ENCODE peak calls at places on chromosomes 12 and 14, in six cellular contexts. E, A, S, D, G and L are unnamed samples.

GRCh38 chr12:68462799-68463198 is 130.6 kb upstream of the MDM1 start:
- DNase-seq in E (no peak), A (no peak), S (no peak), D (no peak), G (no peak), L (no peak)

GRCh38 chr12:47247418-47247817 is 167.7 kb upstream of the AMIGO2 start:
- DNase-seq in E (peak; percentile 21), A (no peak), S (no peak), D (no peak), G (no peak), L (no peak)

GRCh38 chr12:15155271-15155670 is 65.9 kb downstream of the RERG start:
- DNase-seq in E (no peak), A (no peak), S (no peak), D (no peak), G (no peak), L (no peak)

GRCh38 chr12:99758997-99759396 is 111.4 kb downstream of the GARIN6 start:
- DNase-seq in E (no peak), A (no peak), S (no peak), D (no peak), G (no peak), L (no peak)

GRCh38 chr14:101239065-101239464 is 322.2 kb upstream of the DIO3 start:
- DNase-seq in E (no peak), A (no peak), S (no peak), D (no peak), G (no peak), L (no peak)

GRCh38 chr14:93742761-93743160 is 45.5 kb downstream of the PRIMA1 start:
- DNase-seq in E (no peak), A (peak; percentile 73), S (no peak), D (peak; percentile 43), G (no peak), L (no peak)

GRCh38 chr14:67319142-67319541 is 40.5 kb downstream of the ATP6V1D start:
- DNase-seq in E (no peak), A (no peak), S (no peak), D (no peak), G (no peak), L (no peak)

GRCh38 chr14:68297871-68298468 is 478.4 kb downstream of the RAD51B start:
- DNase-seq in E (no peak), A (no peak), S (peak; percentile 55), D (no peak), G (no peak), L (no peak)

GRCh38 chr14:49962616-49963015 is 69.7 kb downstream of the ARF6 start:
- DNase-seq in E (peak; percentile 75), A (no peak), S (no peak), D (no peak), G (no peak), L (no peak)

GRCh38 chr14:33810308-33810707 is 140.6 kb downstream of the EGLN3 start:
- DNase-seq in E (no peak), A (no peak), S (no peak), D (no peak), G (no peak), L (no peak)

GRCh38 chr14:91244501-91244901 is at the start of gene GPR68:
- DNase-seq in E (peak; percentile 22), A (peak; percentile 39), S (no peak), D (peak; percentile 43), G (no peak), L (peak; percentile 77)

GRCh38 chr12:119202121-119202527 is 23.4 kb downstream of the HSPB8 start:
- DNase-seq in E (no peak), A (no peak), S (no peak), D (no peak), G (no peak), L (no peak)

GRCh38 chr12:50017047-50017446 is 8.2 kb downstream of the RACGAP1 start:
- DNase-seq in E (peak; percentile 47), A (peak; percentile 70), S (no peak), D (peak; percentile 72), G (no peak), L (peak; percentile 77)

GRCh38 chr14:90795744-90796143 is 20.5 kb downstream of the TTC7B start:
- DNase-seq in E (no peak), A (no peak), S (peak; percentile 31), D (no peak), G (no peak), L (no peak)

GRCh38 chr12:92603741-92604432 is 98.9 kb upstream of the PLEKHG7 start:
- DNase-seq in E (no peak), A (no peak), S (peak; percentile 89), D (no peak), G (no peak), L (no peak)

DNA sequence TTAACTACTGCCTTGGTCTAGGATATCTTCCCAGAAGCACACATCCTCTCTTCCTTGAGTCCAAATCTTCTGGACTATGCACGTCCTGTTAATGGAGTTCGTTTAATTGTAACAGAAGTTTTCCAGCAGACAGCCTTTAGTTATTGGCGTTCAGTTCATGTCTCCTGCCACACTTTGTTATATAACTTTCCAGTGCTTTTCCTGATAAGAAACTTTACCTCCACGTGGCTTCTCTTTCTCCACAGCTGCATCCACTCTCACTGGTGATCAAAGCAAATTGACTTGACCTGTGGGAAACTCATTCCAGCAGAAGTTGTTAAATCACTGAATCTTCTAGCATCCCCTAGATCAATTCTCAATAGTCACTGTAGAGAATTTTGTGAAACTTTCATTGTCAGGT is 19.0 kb downstream of the PTPN21 start:
- DNase-seq in E (no peak), A (no peak), S (no peak), D (no peak), G (no peak), L (no peak)
- H3K27ac ChIP-seq in E (peak overlapping the region; percentile 87), A (no peak overlapping the region), S (no peak overlapping the region), D (peak overlapping the region; percentile 10), G (no peak overlapping the region), L (no peak overlapping the region)

GRCh38 chr12:2108975-2109671 is 56.3 kb downstream of the CACNA1C start:
- DNase-seq in E (no peak), A (no peak), S (no peak), D (no peak), G (no peak), L (no peak)
- H3K27ac ChIP-seq in E (no peak overlapping the region), A (no peak overlapping the region), S (no peak overlapping the region), D (peak overlapping the region; percentile 79), G (peak overlapping the region; percentile 75), L (peak overlapping the region; percentile 66)

DNA sequence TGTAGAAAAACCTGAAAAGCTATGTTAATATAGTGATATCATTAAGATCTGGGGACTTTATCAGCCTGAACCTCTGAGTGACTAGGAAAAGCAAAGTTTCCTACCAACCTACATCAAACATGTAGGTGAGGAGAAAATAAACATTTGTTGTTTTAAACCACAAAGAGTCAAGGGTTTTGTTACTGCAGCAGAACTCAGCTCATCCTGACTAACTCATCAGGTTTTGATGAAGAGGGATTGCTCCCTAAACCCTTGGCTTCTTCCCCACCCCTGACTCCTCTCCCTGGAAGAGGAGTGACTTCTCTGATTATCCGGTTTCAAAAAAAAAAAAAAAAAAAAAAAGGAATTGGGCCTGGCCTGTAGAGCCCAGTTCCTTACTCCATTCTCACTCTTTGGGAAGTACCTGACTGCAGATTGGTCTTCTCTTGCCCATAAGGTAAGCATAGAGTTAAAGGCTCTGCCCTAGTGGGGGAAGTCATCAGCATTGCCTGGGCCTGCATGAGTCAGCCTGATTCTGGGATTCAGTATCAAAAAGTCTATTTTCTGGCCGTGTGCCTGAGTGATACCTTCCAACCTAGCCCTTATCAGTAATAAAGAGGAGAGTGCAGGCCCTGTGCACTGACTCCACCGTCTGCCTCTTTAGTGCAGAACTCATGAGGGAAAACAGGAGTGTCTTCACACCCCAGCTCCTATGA is 16.9 kb downstream of the BDKRB1 start:
- DNase-seq in E (no peak), A (no peak), S (peak; percentile 66), D (no peak), G (no peak), L (no peak)
- H3K27ac ChIP-seq in E (no peak overlapping the region), A (no peak overlapping the region), S (peak overlapping the region; percentile 69), D (no peak overlapping the region), G (no peak overlapping the region), L (no peak overlapping the region)

GRCh38 chr12:56932146-56932545 is 2.1 kb downstream of the SDR9C7 start:
- DNase-seq in E (no peak), A (no peak), S (no peak), D (no peak), G (no peak), L (no peak)
- H3K27ac ChIP-seq in E (no peak overlapping the region), A (no peak overlapping the region), S (no peak overlapping the region), D (no peak overlapping the region), G (no peak overlapping the region), L (no peak overlapping the region)

DNA sequence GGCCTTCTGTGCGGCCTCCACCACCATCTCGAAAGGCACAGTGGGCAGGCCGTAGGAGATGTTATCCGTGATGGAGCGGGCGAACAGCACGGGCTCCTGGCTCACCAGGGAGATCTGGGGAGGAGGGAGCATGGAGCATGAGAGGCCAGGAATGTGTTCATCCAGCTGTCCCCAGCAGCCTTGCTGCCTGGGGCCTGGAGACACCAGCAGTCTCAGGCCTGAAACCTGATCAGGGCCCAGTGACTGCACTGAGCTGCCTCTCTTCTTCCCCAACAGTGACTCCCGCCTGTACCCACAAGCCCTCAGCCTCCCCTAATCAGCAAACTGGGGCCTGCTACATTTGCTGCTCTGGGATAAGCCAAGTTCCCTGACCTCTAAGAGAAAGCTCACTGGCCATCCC is 30.9 kb downstream of the ABCB9 start:
- DNase-seq in E (no peak), A (no peak), S (no peak), D (no peak), G (no peak), L (no peak)
- H3K27ac ChIP-seq in E (no peak overlapping the region), A (no peak overlapping the region), S (no peak overlapping the region), D (no peak overlapping the region), G (no peak overlapping the region), L (no peak overlapping the region)

GRCh38 chr14:105485720-105486332 is 860 bp upstream of the CRIP1 start:
- DNase-seq in E (no peak), A (no peak), S (peak; percentile 84), D (peak; percentile 58), G (no peak), L (no peak)

GRCh38 chr14:105486333-105486973 is at the start of gene CRIP1:
- DNase-seq in E (no peak), A (no peak), S (no peak), D (peak; percentile 26), G (no peak), L (no peak)

GRCh38 chr14:105483300-105484068 is 3.2 kb upstream of the CRIP1 start:
- DNase-seq in E (peak; percentile 61), A (peak; percentile 42), S (peak; percentile 60), D (peak; percentile 63), G (no peak), L (peak; percentile 95)

GRCh38 chr14:105484069-105484996 is 2.4 kb upstream of the CRIP1 start:
- DNase-seq in E (no peak), A (peak; percentile 68), S (peak; percentile 53), D (peak; percentile 84), G (no peak), L (peak; percentile 66)

GRCh38 chr14:105484997-105485393 is 1.7 kb upstream of the CRIP1 start:
- DNase-seq in E (no peak), A (no peak), S (no peak), D (no peak), G (no peak), L (no peak)
- H3K27ac ChIP-seq in E (peak overlapping the region; percentile 99), A (peak overlapping the region; percentile 72), S (no peak overlapping the region), D (peak overlapping the region; percentile 96), G (peak overlapping the region; percentile 89), L (peak overlapping the region; percentile 97)

GRCh38 chr14:99755068-99755405 is 38.2 kb upstream of the EML1 start:
- DNase-seq in E (no peak), A (no peak), S (no peak), D (no peak), G (no peak), L (no peak)
- H3K27ac ChIP-seq in E (peak overlapping the region; percentile 83), A (no peak overlapping the region), S (peak overlapping the region; percentile 83), D (no peak overlapping the region), G (peak overlapping the region; percentile 48), L (peak overlapping the region; percentile 51)